ENCODE peak calls at places on chromosomes 16 and 17, in seven cellular contexts. F is dorsolateral prefrontal cortex; D is CD4-positive, alpha-beta T cell; Q is A549; Z is AG04450; R is uterus; V is astrocyte. E is an unnamed sample.

GRCh38 chr16:85419503-85420408 is 193.4 kb upstream of the GSE1 start:
- DNase-seq in V (no peak), R (no peak), Z (no peak), Q (no peak), F (no peak), D (no peak), E (no peak)

GRCh38 chr17:76193616-76194015 is 46.7 kb downstream of the RNF157 start:
- DNase-seq in D (peak), Q (no peak), R (no peak), F (no peak), V (no peak), Z (no peak), E (no peak)

GRCh38 chr17:4534515-4534914 is 20.7 kb downstream of the MYBBP1A start:
- DNase-seq in Q (no peak), F (no peak), D (no peak), R (no peak), Z (no peak), V (no peak), E (no peak)

GRCh38 chr17:31550389-31551056 is 159.0 kb downstream of the RAB11FIP4 start:
- DNase-seq in Q (peak), F (no peak), D (no peak), Z (no peak), R (no peak), V (no peak), E (no peak)

GRCh38 chr17:80920406-80920805 is 71.2 kb upstream of the CHMP6 start:
- DNase-seq in F (peak), D (no peak), Q (no peak), V (peak), Z (no peak), R (peak), E (no peak)

GRCh38 chr17:16384557-16384956 is 3.7 kb downstream of the UBB start:
- DNase-seq in Q (no peak), R (no peak), Z (no peak), V (no peak), F (no peak), D (no peak), E (no peak)

GRCh38 chr16:30893082-30893743 is 664 bp downstream of the BCL7C start:
- DNase-seq in Q (no peak), R (peak), Z (no peak), F (no peak), D (no peak), V (no peak), E (no peak)

GRCh38 chr17:76740329-76741118 is 2.6 kb downstream of the MFSD11 start:
- DNase-seq in V (no peak), Z (no peak), F (no peak), D (no peak), R (no peak), Q (no peak), E (no peak)

GRCh38 chr16:11329080-11329491 is 16.2 kb upstream of the RMI2 start:
- DNase-seq in R (no peak), D (no peak), V (no peak), F (no peak), Q (no peak), Z (no peak), E (no peak)

GRCh38 chr16:52090080-52090479 is 456.9 kb downstream of the TOX3 start:
- DNase-seq in R (no peak), V (peak), Q (no peak), D (no peak), F (no peak), Z (no peak), E (peak)

GRCh38 chr16:27205436-27206065 is 2.2 kb downstream of the KDM8 start:
- DNase-seq in V (no peak), D (no peak), Q (no peak), R (no peak), F (no peak), Z (no peak), E (no peak)

GRCh38 chr17:76314392-76315227 is 6.5 kb upstream of the QRICH2 start:
- DNase-seq in R (no peak), V (no peak), F (no peak), Q (no peak), Z (peak), D (no peak), E (no peak)

GRCh38 chr17:73690581-73691135 is 46.4 kb upstream of the SDK2 start:
- DNase-seq in D (no peak), F (no peak), R (no peak), Z (no peak), Q (no peak), V (no peak), E (no peak)

GRCh38 chr16:59168715-59169114 is 434.6 kb upstream of the GOT2 start:
- DNase-seq in V (no peak), Q (peak), F (no peak), Z (no peak), R (no peak), D (no peak), E (no peak)

GRCh38 chr17:76447931-76448652 is 4.9 kb downstream of the UBE2O start:
- DNase-seq in F (no peak), D (no peak), Z (no peak), V (peak), R (no peak), Q (no peak), E (no peak)

GRCh38 chr17:75689441-75689873 is 22.3 kb downstream of the SAP30BP start:
- DNase-seq in Z (no peak), V (no peak), F (no peak), R (no peak), Q (no peak), D (peak), E (peak)

GRCh38 chr17:76384987-76385891 is 830 bp downstream of the SPHK1 start:
- DNase-seq in D (no peak), R (peak), V (peak), Z (no peak), F (peak), Q (peak), E (no peak)

GRCh38 chr17:32656851-32657250 is 170.1 kb downstream of the CDK5R1 start:
- DNase-seq in D (no peak), Q (no peak), F (no peak), V (no peak), Z (no peak), R (no peak), E (no peak)

GRCh38 chr17:596287-596686 is 118.4 kb downstream of the VPS53 start:
- DNase-seq in Q (peak), R (no peak), V (no peak), F (no peak), Z (no peak), D (no peak), E (no peak)

GRCh38 chr17:63399316-63399715 is 46.8 kb downstream of the CYB561 start:
- DNase-seq in V (peak), R (no peak), D (no peak), Q (no peak), Z (no peak), F (no peak), E (no peak)

GRCh38 chr16:79915264-79916160 is 315.0 kb upstream of the MAF start:
- DNase-seq in D (no peak), Z (no peak), Q (peak), V (no peak), R (no peak), F (no peak), E (no peak)

DNA sequence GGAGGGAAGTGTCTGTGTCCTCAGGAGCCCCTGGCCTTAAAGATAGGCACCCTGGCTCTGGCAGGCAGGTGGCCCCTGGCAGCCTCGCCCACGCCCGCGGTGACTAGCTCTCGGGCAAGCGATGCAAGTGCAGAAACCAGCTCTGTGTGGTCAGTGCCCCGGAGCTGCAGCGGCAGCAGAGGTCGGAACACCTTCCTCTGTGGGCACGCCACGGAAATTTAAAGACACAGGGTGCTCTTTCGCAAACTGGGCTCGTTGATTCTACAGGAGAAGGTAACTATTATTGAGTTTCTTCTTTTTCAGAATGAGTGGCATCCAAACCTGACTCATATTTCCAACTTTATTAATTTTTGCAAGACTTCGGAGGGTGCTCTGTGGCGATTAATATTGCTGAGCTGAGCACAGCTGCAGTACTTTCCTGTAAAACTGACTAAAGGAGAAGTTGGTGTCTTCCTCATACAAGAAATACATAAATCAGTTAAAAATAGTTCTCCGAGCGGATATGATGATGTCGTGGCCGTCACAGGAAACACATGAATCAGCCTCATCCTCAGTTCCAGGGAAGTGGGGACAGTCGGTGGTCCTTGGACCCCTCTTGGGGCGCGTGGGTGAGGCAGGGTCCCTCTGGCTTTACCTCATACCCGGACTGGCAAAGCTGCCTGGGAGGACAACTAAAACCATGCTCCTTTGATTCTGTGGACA is 120.2 kb downstream of the METRNL start:
- DNase-seq in D (no peak), F (no peak), V (no peak), R (no peak), Q (no peak), Z (no peak), E (no peak)
- TF ChIP-seq CTCF in D (no peak), F (no peak), V (no peak), R (no peak), Q (no peak), Z (no peak), E (no peak)

GRCh38 chr17:57605734-57606105 is 139.4 kb downstream of the CCDC182 start:
- DNase-seq in Z (no peak), F (no peak), V (no peak), D (no peak), Q (no peak), R (no peak), E (no peak)
- H3K27ac ChIP-seq in Z (no peak), F (peak), V (no peak), D (peak), Q (no peak), R (peak), E (no peak)

DNA sequence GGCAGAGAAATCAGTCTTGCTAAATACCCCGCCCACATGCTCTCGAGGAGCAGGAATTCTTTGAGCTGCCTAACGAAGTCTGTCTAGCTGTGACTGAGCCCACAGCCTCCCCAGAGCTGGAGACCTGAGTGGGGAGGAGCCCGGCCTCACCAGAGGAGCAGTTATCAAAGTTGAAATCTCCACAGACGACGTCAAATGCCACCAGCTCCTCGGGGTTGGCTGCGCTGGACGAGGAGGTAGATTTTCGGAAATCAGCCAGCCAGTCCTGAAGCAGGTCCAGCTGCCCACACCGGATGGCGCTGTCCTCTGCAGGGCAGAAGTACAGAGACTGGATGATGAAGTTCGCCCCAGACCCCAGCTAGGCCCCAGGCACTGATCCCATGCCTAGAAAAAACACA is 53.8 kb downstream of the PRMT7 start:
- DNase-seq in V (no peak), F (peak), Q (no peak), Z (no peak), R (no peak), D (no peak), E (no peak)
- TF ChIP-seq CTCF in V (no peak), F (no peak), Q (no peak), Z (peak), R (no peak), D (no peak), E (peak)

DNA sequence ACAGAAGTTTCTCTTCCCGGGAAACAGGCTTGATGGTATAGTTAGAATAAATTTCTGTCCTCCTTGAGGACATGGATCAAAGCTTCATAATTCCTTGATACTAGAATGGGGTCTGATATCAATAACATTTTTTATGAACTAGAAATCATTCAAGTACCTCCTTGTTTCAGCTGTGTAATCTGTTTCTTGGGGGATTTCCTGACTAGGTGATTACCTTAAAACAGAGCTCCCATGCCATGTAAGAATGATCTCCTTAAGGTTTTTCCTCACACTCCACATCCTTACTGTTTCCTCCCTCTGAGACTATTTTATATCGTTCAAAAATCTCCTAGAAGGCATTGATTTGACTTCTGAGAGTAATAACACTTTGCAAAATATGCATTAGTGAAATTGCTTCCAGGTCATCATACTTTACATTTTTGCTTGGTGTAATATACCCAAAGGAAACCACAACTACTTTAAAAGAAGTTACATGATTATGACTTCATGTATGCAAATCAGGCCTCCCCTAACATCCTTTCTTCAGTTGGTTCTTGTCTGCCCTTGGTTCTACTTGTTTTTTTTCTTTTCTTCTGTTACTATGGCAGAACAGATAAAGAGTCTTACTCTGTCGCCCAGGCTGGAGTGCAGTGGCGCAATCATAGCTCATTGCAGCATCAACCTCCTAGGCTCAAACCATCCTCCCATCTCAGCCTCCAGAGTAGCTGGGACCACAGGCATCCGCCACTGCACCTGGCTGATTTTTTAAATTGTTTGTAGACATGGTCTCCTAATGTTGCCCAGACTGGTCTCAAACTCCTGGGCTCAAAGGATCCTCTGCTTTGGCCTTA is 388.8 kb downstream of the ZFHX3 start:
- DNase-seq in V (peak), R (no peak), F (no peak), D (no peak), Z (no peak), Q (no peak), E (peak)
- H3K27ac ChIP-seq in V (no peak), R (no peak), F (no peak), D (no peak), Z (no peak), Q (no peak), E (no peak)